ENCODE peak calls at places on chromosomes 7 and 10, in five cellular contexts. R is left ventricle myocardium inferior; W is HFF-Myc; J is PC-9; Q is stimulated activated naive CD8-positive, alpha-beta T cell treated with anti-CD3 and anti-CD28 coated beads, Interleukin-15, amount 100 ng/mL, for 72 hours. A is an unnamed sample.

GRCh38 chr7:32206987-32207386 is 136.8 kb upstream of the PDE1C start:
- DNase-seq in W (no peak), R (peak; percentile 19), J (no peak), Q (no peak), A (peak; percentile 73)

GRCh38 chr10:3287566-3288445 is 115.2 kb upstream of the PITRM1 start:
- DNase-seq in W (no peak), Q (no peak), R (no peak), J (no peak), A (peak; percentile 75)

GRCh38 chr10:101067356-101068083 is 5.7 kb downstream of the KAZALD1 start:
- DNase-seq in R (peak; percentile 69), Q (peak; percentile 76), W (peak; percentile 90), J (peak; percentile 75), A (peak; percentile 78)

GRCh38 chr10:101441539-101442455 is 87.8 kb downstream of the BTRC start:
- DNase-seq in Q (no peak), W (peak; percentile 44), R (no peak), J (peak; percentile 7), A (peak; percentile 20)

GRCh38 chr10:13158401-13158800 is 3.0 kb upstream of the MCM10 start:
- DNase-seq in W (no peak), Q (peak; percentile 16), R (no peak), J (peak; percentile 25), A (peak; percentile 22)

GRCh38 chr7:91164531-91164930 is 99.7 kb upstream of the FZD1 start:
- DNase-seq in J (no peak), R (no peak), W (no peak), Q (no peak), A (no peak)

GRCh38 chr10:28840954-28841353 is 163.6 kb downstream of the BAMBI start:
- DNase-seq in Q (no peak), R (no peak), J (no peak), W (no peak), A (no peak)

GRCh38 chr7:43117025-43117424 is 4.6 kb downstream of the HECW1 start:
- DNase-seq in J (no peak), R (no peak), Q (no peak), W (no peak), A (no peak)

GRCh38 chr10:3825862-3826351 is 40.9 kb upstream of the KLF6 start:
- DNase-seq in R (no peak), Q (no peak), J (no peak), W (no peak), A (no peak)

GRCh38 chr7:98520356-98520932 is 96.6 kb upstream of the NPTX2 start:
- DNase-seq in J (no peak), Q (no peak), R (no peak), W (no peak), A (no peak)

GRCh38 chr10:31584789-31585406 is 265.9 kb downstream of the ZEB1 start:
- DNase-seq in R (no peak), W (no peak), Q (no peak), J (no peak), A (no peak)

GRCh38 chr10:114002422-114002821 is 41.2 kb upstream of the ADRB1 start:
- DNase-seq in W (no peak), R (no peak), Q (no peak), J (no peak), A (no peak)

GRCh38 chr10:102504179-102504975 is 605 bp downstream of the SUFU start:
- DNase-seq in Q (no peak), J (no peak), R (peak; percentile 26), W (no peak), A (no peak)

GRCh38 chr10:31728698-31729224 is 199.9 kb downstream of the ARHGAP12 start:
- DNase-seq in R (no peak), J (no peak), W (no peak), Q (no peak), A (no peak)